ENCODE peak calls at places on chromosomes 6 and 20, in seven cellular contexts. Y, X, S, D, R, E and I are unnamed samples.
A peak's percentile ranks its signal among the peaks of the same experiment; 100 is the strongest.

GRCh38 chr6:45548657-45549515 is 171.2 kb upstream of the SUPT3H start:
- DNase-seq in Y (no peak), X (no peak), S (peak; percentile 70), D (peak; percentile 52), R (no peak), E (no peak), I (no peak)

GRCh38 chr20:14219801-14220461 is 117.5 kb downstream of the FLRT3 start:
- DNase-seq in Y (peak; percentile 27), X (peak; percentile 88), S (no peak), D (peak; percentile 85), R (peak; percentile 25), E (no peak), I (no peak)

GRCh38 chr6:33014841-33015634 is 5.6 kb upstream of the HLA-DOA start:
- DNase-seq in Y (peak; percentile 25), X (peak; percentile 75), S (no peak), D (peak; percentile 37), R (peak; percentile 57), E (no peak), I (no peak)

GRCh38 chr6:44086931-44087574 is 40.2 kb downstream of the MRPL14 start:
- DNase-seq in Y (no peak), X (no peak), S (no peak), D (no peak), R (no peak), E (no peak), I (peak; percentile 82)

GRCh38 chr6:131419698-131420097 is 153.3 kb upstream of the ARG1 start:
- DNase-seq in Y (no peak), X (no peak), S (no peak), D (no peak), R (no peak), E (no peak), I (no peak)

GRCh38 chr6:129485746-129486145 is 224.2 kb downstream of the ARHGAP18 start:
- DNase-seq in Y (no peak), X (no peak), S (no peak), D (no peak), R (no peak), E (no peak), I (no peak)

GRCh38 chr20:55057779-55058415 is 582.5 kb downstream of the DOK5 start:
- DNase-seq in Y (no peak), X (no peak), S (no peak), D (peak; percentile 10), R (no peak), E (no peak), I (no peak)

GRCh38 chr20:21496452-21496851 is 17.4 kb downstream of the NKX2-2 start:
- DNase-seq in Y (no peak), X (no peak), S (no peak), D (no peak), R (no peak), E (no peak), I (no peak)

GRCh38 chr20:41182296-41183212 is 45.2 kb downstream of the PLCG1 start:
- DNase-seq in Y (no peak), X (no peak), S (no peak), D (no peak), R (no peak), E (no peak), I (no peak)

GRCh38 chr6:161254754-161255253 is 19.1 kb downstream of the AGPAT4 start:
- DNase-seq in Y (no peak), X (no peak), S (no peak), D (no peak), R (no peak), E (no peak), I (no peak)

GRCh38 chr6:3750324-3751018 is 1.0 kb downstream of the PXDC1 start:
- DNase-seq in Y (no peak), X (no peak), S (no peak), D (peak; percentile 83), R (peak; percentile 90), E (peak; percentile 86), I (peak; percentile 91)

GRCh38 chr20:14612389-14612788 is 275.0 kb upstream of the FLRT3 start:
- DNase-seq in Y (no peak), X (no peak), S (no peak), D (no peak), R (no peak), E (no peak), I (no peak)

GRCh38 chr6:110039996-110040383 is 61.9 kb downstream of the GPR6 start:
- DNase-seq in Y (no peak), X (peak; percentile 12), S (peak; percentile 85), D (peak; percentile 33), R (no peak), E (no peak), I (no peak)

GRCh38 chr20:23009636-23010035 is 25.5 kb upstream of the SSTR4 start:
- DNase-seq in Y (no peak), X (peak; percentile 67), S (peak; percentile 49), D (no peak), R (no peak), E (no peak), I (no peak)

GRCh38 chr6:119791746-119792145 is 442.2 kb upstream of the MAN1A1 start:
- DNase-seq in Y (no peak), X (no peak), S (no peak), D (no peak), R (no peak), E (no peak), I (no peak)

GRCh38 chr6:134178230-134179044 is 126.0 kb upstream of the SLC2A12 start:
- DNase-seq in Y (peak; percentile 75), X (peak; percentile 91), S (peak; percentile 93), D (peak; percentile 81), R (peak; percentile 87), E (peak; percentile 80), I (peak; percentile 84)

GRCh38 chr6:137095651-137096238 is 51.0 kb upstream of the IL20RA start:
- DNase-seq in Y (no peak), X (no peak), S (no peak), D (no peak), R (no peak), E (no peak), I (no peak)

GRCh38 chr6:4640139-4640538 is 136.1 kb upstream of the CDYL start:
- DNase-seq in Y (no peak), X (no peak), S (no peak), D (no peak), R (no peak), E (no peak), I (no peak)

GRCh38 chr6:37783025-37783825 is 36.3 kb upstream of the ZFAND3 start:
- DNase-seq in Y (peak; percentile 47), X (no peak), S (no peak), D (no peak), R (no peak), E (peak; percentile 49), I (no peak)
- H3K4me1 ChIP-seq in Y (peaks cover 25% of the 10 kb centered on the region), X (peaks cover 2% of the 10 kb centered on the region), S (peaks cover 20% of the 10 kb centered on the region), D (peaks cover 4% of the 10 kb centered on the region), R (no peaks in the 10 kb centered on the region), E (peaks cover 9% of the 10 kb centered on the region), I (no peaks in the 10 kb centered on the region)

GRCh38 chr6:41732601-41733348 is 2.6 kb downstream of the TFEB start:
- DNase-seq in Y (no peak), X (no peak), S (no peak), D (peak; percentile 70), R (no peak), E (peak; percentile 40), I (no peak)
- TF ChIP-seq POLR2A in Y (no peak), X (no peak), S (no peak), D (peak; percentile 48), R (no peak), E (no peak), I (no peak)

DNA sequence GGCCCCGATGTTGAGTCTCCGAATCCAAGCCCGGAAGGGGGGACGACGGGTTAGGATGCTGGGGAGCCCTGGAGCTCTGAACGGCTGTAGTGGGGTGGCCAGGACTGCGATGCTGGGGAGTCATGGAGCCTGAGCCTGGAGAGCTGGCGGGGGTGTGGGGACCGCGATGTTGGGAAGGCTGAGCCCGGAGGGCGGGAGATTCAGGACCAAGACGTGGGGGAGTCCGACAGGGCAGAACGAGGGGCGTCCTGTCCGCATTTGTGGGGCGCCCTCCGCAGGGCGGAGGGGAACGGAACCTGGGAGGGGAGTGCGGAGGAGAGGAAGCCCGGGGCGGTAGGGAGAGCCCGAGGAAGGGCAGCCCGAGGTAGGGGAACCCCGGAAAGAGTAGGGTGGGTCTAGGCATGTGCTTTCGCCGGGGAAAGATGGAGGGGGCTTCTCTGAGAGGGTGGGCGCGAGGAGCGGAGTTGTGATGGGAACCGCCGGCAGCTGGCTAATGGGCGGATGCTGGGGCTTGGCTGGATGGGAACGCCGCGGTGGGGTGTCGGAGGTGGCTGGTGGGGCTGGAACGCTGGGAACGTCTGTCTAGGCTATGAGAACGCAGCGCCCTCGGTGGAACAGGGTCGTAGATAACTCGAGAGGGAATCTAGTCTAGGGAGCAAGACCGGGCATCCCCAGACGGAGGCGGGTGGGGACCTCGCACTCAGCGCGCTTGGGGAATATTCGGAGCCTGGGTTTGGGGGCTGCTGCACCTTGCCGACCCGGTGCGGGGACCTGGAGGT is 681 bp downstream of the PAQR8 start:
- DNase-seq in Y (no peak), X (no peak), S (no peak), D (peak; percentile 47), R (peak; percentile 38), E (peak; percentile 59), I (peak; percentile 54)
- TF ChIP-seq CTCF in Y (no peak), X (no peak), S (no peak), D (no peak), R (no peak), E (no peak), I (no peak)

DNA sequence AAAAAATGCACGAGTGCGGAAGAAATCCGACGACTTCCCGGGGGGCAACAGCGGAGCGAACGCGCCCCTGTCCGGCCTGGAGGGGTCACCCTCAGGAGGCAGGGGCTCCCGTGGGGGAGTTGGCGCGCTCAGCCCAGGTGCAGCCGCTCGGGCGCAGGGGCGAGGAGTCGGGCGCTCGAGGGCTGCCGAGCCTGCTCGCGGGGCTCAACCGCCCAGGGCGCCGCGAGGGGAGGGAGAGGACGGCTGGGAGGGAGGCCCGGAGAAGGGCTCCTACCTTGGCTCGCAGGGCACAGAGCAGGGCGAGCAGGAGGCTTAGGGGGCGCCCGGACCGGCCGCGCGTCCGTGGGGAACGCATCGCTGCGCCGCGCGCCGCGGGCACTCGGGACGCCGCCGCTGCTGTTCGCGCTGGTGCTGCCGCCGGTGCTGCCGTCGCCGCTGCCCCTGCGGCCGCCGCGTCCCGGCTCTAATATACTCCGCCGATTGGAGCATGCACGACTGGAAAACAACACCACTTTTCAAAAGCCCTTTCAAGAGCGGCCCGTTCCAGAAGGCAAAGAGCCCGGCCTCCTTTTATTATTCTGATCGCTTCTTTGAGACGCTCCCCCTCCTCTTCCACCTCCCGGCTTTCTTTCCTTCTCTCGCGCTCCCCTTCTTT is 496 bp downstream of the JAG1 start:
- DNase-seq in Y (no peak), X (no peak), S (no peak), D (peak; percentile 32), R (no peak), E (peak; percentile 48), I (peak; percentile 53)
- H3K4me1 ChIP-seq in Y (peaks cover 14% of the 10 kb centered on the region), X (peaks cover 37% of the 10 kb centered on the region), S (peaks cover 28% of the 10 kb centered on the region), D (peaks cover 8% of the 10 kb centered on the region), R (peaks cover 10% of the 10 kb centered on the region), E (peaks cover 5% of the 10 kb centered on the region), I (no peaks in the 10 kb centered on the region)

GRCh38 chr6:16238658-16239089 is 287 bp downstream of the GMPR start:
- DNase-seq in Y (no peak), X (no peak), S (no peak), D (no peak), R (no peak), E (no peak), I (no peak)
- TF ChIP-seq POLR2A in Y (no peak), X (no peak), S (no peak), D (no peak), R (no peak), E (peak; percentile 2), I (no peak)